ENCODE peak calls at places on chromosomes 2 and 18, in ten cellular contexts. One of them, this sample, is unnamed.

GRCh38 chr2:18119883-18120282 is 241.4 kb downstream of the KCNS3 start:
- DNase-seq in islet precursor cell: no peak
- DNase-seq in HTR-8/SVneo: no peak
- DNase-seq in EH: peak; percentile 68
- DNase-seq in astrocyte of the spinal cord: peak; percentile 71
- DNase-seq in KBM-7: no peak
- DNase-seq in pulmonary artery endothelial cell: no peak
- DNase-seq in stimulated activated CD4-positive, alpha-beta T cell treated with anti-CD3 and anti-CD28 coated beads, Interleukin-1b, Interleukin-23, amount 100 ng/mL, for 4 hours: no peak
- DNase-seq in LoVo: no peak
- DNase-seq in Ammon's horn: peak; percentile 43
- DNase-seq in this sample: peak; percentile 63

GRCh38 chr2:240335061-240335460 is 100.4 kb upstream of the GPC1 start:
- DNase-seq in Ammon's horn: no peak
- DNase-seq in LoVo: no peak
- DNase-seq in EH: no peak
- DNase-seq in islet precursor cell: no peak
- DNase-seq in stimulated activated CD4-positive, alpha-beta T cell treated with anti-CD3 and anti-CD28 coated beads, Interleukin-1b, Interleukin-23, amount 100 ng/mL, for 4 hours: no peak
- DNase-seq in pulmonary artery endothelial cell: no peak
- DNase-seq in HTR-8/SVneo: no peak
- DNase-seq in KBM-7: no peak
- DNase-seq in astrocyte of the spinal cord: no peak
- DNase-seq in this sample: no peak

GRCh38 chr2:125745514-125745913 is 910.4 kb upstream of the GYPC start:
- DNase-seq in pulmonary artery endothelial cell: no peak
- DNase-seq in EH: no peak
- DNase-seq in HTR-8/SVneo: no peak
- DNase-seq in islet precursor cell: peak; percentile 88
- DNase-seq in astrocyte of the spinal cord: no peak
- DNase-seq in KBM-7: peak; percentile 39
- DNase-seq in Ammon's horn: peak; percentile 84
- DNase-seq in stimulated activated CD4-positive, alpha-beta T cell treated with anti-CD3 and anti-CD28 coated beads, Interleukin-1b, Interleukin-23, amount 100 ng/mL, for 4 hours: no peak
- DNase-seq in LoVo: peak; percentile 12
- DNase-seq in this sample: no peak

GRCh38 chr2:25853038-25853638 is 25.1 kb downstream of the ASXL2 start:
- DNase-seq in pulmonary artery endothelial cell: no peak
- DNase-seq in LoVo: no peak
- DNase-seq in EH: no peak
- DNase-seq in astrocyte of the spinal cord: no peak
- DNase-seq in stimulated activated CD4-positive, alpha-beta T cell treated with anti-CD3 and anti-CD28 coated beads, Interleukin-1b, Interleukin-23, amount 100 ng/mL, for 4 hours: no peak
- DNase-seq in Ammon's horn: no peak
- DNase-seq in islet precursor cell: no peak
- DNase-seq in HTR-8/SVneo: no peak
- DNase-seq in KBM-7: peak; percentile 68
- DNase-seq in this sample: no peak

GRCh38 chr2:145012214-145012670 is 492.3 kb upstream of the ZEB2 start:
- DNase-seq in pulmonary artery endothelial cell: peak; percentile 20
- DNase-seq in stimulated activated CD4-positive, alpha-beta T cell treated with anti-CD3 and anti-CD28 coated beads, Interleukin-1b, Interleukin-23, amount 100 ng/mL, for 4 hours: no peak
- DNase-seq in LoVo: peak; percentile 3
- DNase-seq in Ammon's horn: no peak
- DNase-seq in astrocyte of the spinal cord: peak; percentile 76
- DNase-seq in KBM-7: no peak
- DNase-seq in islet precursor cell: no peak
- DNase-seq in HTR-8/SVneo: no peak
- DNase-seq in EH: peak; percentile 76
- DNase-seq in this sample: peak; percentile 78

GRCh38 chr2:232526296-232527055 is 516 bp downstream of the CHRND start:
- DNase-seq in astrocyte of the spinal cord: no peak
- DNase-seq in HTR-8/SVneo: no peak
- DNase-seq in EH: no peak
- DNase-seq in Ammon's horn: no peak
- DNase-seq in stimulated activated CD4-positive, alpha-beta T cell treated with anti-CD3 and anti-CD28 coated beads, Interleukin-1b, Interleukin-23, amount 100 ng/mL, for 4 hours: no peak
- DNase-seq in LoVo: no peak
- DNase-seq in KBM-7: no peak
- DNase-seq in pulmonary artery endothelial cell: no peak
- DNase-seq in islet precursor cell: no peak
- DNase-seq in this sample: no peak

GRCh38 chr18:57813245-57813644 is 10.1 kb upstream of the ATP8B1 start:
- DNase-seq in pulmonary artery endothelial cell: peak; percentile 92
- DNase-seq in EH: peak; percentile 96
- DNase-seq in KBM-7: no peak
- DNase-seq in Ammon's horn: no peak
- DNase-seq in islet precursor cell: peak; percentile 68
- DNase-seq in LoVo: no peak
- DNase-seq in astrocyte of the spinal cord: peak; percentile 94
- DNase-seq in HTR-8/SVneo: peak; percentile 38
- DNase-seq in stimulated activated CD4-positive, alpha-beta T cell treated with anti-CD3 and anti-CD28 coated beads, Interleukin-1b, Interleukin-23, amount 100 ng/mL, for 4 hours: no peak
- DNase-seq in this sample: peak; percentile 92

GRCh38 chr2:172783091-172783898 is 47.6 kb downstream of the RAPGEF4 start:
- DNase-seq in islet precursor cell: peak; percentile 99
- DNase-seq in Ammon's horn: peak; percentile 18
- DNase-seq in stimulated activated CD4-positive, alpha-beta T cell treated with anti-CD3 and anti-CD28 coated beads, Interleukin-1b, Interleukin-23, amount 100 ng/mL, for 4 hours: no peak
- DNase-seq in HTR-8/SVneo: peak; percentile 76
- DNase-seq in KBM-7: peak; percentile 64
- DNase-seq in EH: peak; percentile 100
- DNase-seq in pulmonary artery endothelial cell: no peak
- DNase-seq in astrocyte of the spinal cord: peak; percentile 98
- DNase-seq in LoVo: peak; percentile 79
- DNase-seq in this sample: peak; percentile 99

GRCh38 chr2:133644850-133645249 is 76.6 kb upstream of the NCKAP5 start:
- DNase-seq in EH: no peak
- DNase-seq in LoVo: no peak
- DNase-seq in islet precursor cell: no peak
- DNase-seq in astrocyte of the spinal cord: no peak
- DNase-seq in Ammon's horn: no peak
- DNase-seq in HTR-8/SVneo: no peak
- DNase-seq in stimulated activated CD4-positive, alpha-beta T cell treated with anti-CD3 and anti-CD28 coated beads, Interleukin-1b, Interleukin-23, amount 100 ng/mL, for 4 hours: no peak
- DNase-seq in KBM-7: no peak
- DNase-seq in pulmonary artery endothelial cell: no peak
- DNase-seq in this sample: no peak

GRCh38 chr2:119174216-119174992 is 15.9 kb upstream of the C1QL2 start:
- DNase-seq in KBM-7: peak; percentile 53
- DNase-seq in pulmonary artery endothelial cell: no peak
- DNase-seq in astrocyte of the spinal cord: no peak
- DNase-seq in LoVo: peak; percentile 41
- DNase-seq in islet precursor cell: peak; percentile 80
- DNase-seq in stimulated activated CD4-positive, alpha-beta T cell treated with anti-CD3 and anti-CD28 coated beads, Interleukin-1b, Interleukin-23, amount 100 ng/mL, for 4 hours: peak; percentile 47
- DNase-seq in EH: peak; percentile 31
- DNase-seq in Ammon's horn: peak; percentile 32
- DNase-seq in HTR-8/SVneo: peak; percentile 31
- DNase-seq in this sample: peak; percentile 44

GRCh38 chr2:7490672-7491071 is 573.5 kb downstream of the RNF144A start:
- DNase-seq in astrocyte of the spinal cord: no peak
- DNase-seq in stimulated activated CD4-positive, alpha-beta T cell treated with anti-CD3 and anti-CD28 coated beads, Interleukin-1b, Interleukin-23, amount 100 ng/mL, for 4 hours: no peak
- DNase-seq in EH: no peak
- DNase-seq in KBM-7: no peak
- DNase-seq in Ammon's horn: no peak
- DNase-seq in HTR-8/SVneo: no peak
- DNase-seq in LoVo: no peak
- DNase-seq in islet precursor cell: no peak
- DNase-seq in pulmonary artery endothelial cell: no peak
- DNase-seq in this sample: no peak

GRCh38 chr2:240306185-240306584 is 129.3 kb upstream of the GPC1 start:
- DNase-seq in astrocyte of the spinal cord: no peak
- DNase-seq in HTR-8/SVneo: no peak
- DNase-seq in stimulated activated CD4-positive, alpha-beta T cell treated with anti-CD3 and anti-CD28 coated beads, Interleukin-1b, Interleukin-23, amount 100 ng/mL, for 4 hours: no peak
- DNase-seq in islet precursor cell: no peak
- DNase-seq in Ammon's horn: no peak
- DNase-seq in EH: no peak
- DNase-seq in KBM-7: no peak
- DNase-seq in LoVo: no peak
- DNase-seq in pulmonary artery endothelial cell: no peak
- DNase-seq in this sample: no peak

This sample was measured in A172.